ENCODE peak calls at places on chromosomes 16 and 17, in nine cellular contexts. One of them, this sample, is unnamed.

GRCh38 chr16:4059969-4060368 is 56.3 kb downstream of the ADCY9 start:
- DNase-seq in PC-3: no peak
- DNase-seq in endodermal cell: no peak
- DNase-seq in cardiac fibroblast: no peak
- DNase-seq in body of pancreas: no peak
- DNase-seq in fibroblast of lung: no peak
- DNase-seq in AG04450: no peak
- DNase-seq in IMR-90: no peak
- DNase-seq in AG10803: no peak
- DNase-seq in this sample: no peak

GRCh38 chr17:35541434-35541833 is 4.0 kb upstream of the SLFN12L start:
- DNase-seq in PC-3: no peak
- DNase-seq in endodermal cell: no peak
- DNase-seq in cardiac fibroblast: no peak
- DNase-seq in body of pancreas: no peak
- DNase-seq in fibroblast of lung: no peak
- DNase-seq in AG04450: no peak
- DNase-seq in IMR-90: no peak
- DNase-seq in AG10803: no peak
- DNase-seq in this sample: no peak

GRCh38 chr16:66152841-66153525 is 213.5 kb upstream of the CDH5 start:
- DNase-seq in PC-3: no peak
- DNase-seq in endodermal cell: no peak
- DNase-seq in cardiac fibroblast: peak
- DNase-seq in body of pancreas: no peak
- DNase-seq in fibroblast of lung: peak
- DNase-seq in AG04450: peak
- DNase-seq in IMR-90: peak
- DNase-seq in AG10803: peak
- DNase-seq in this sample: peak

GRCh38 chr16:12317121-12317810 is 340.7 kb downstream of the SNX29 start:
- DNase-seq in PC-3: no peak
- DNase-seq in endodermal cell: no peak
- DNase-seq in cardiac fibroblast: no peak
- DNase-seq in body of pancreas: no peak
- DNase-seq in fibroblast of lung: no peak
- DNase-seq in AG04450: no peak
- DNase-seq in IMR-90: no peak
- DNase-seq in AG10803: no peak
- DNase-seq in this sample: no peak

GRCh38 chr17:57584050-57584551 is 161.0 kb downstream of the CCDC182 start:
- DNase-seq in PC-3: no peak
- DNase-seq in endodermal cell: peak
- DNase-seq in cardiac fibroblast: no peak
- DNase-seq in body of pancreas: no peak
- DNase-seq in fibroblast of lung: no peak
- DNase-seq in AG04450: no peak
- DNase-seq in IMR-90: no peak
- DNase-seq in AG10803: peak
- DNase-seq in this sample: peak

GRCh38 chr16:83953796-83954576 is 946 bp downstream of the OSGIN1 start:
- DNase-seq in PC-3: peak
- DNase-seq in endodermal cell: peak
- DNase-seq in cardiac fibroblast: peak
- DNase-seq in body of pancreas: peak
- DNase-seq in fibroblast of lung: peak
- DNase-seq in AG04450: no peak
- DNase-seq in IMR-90: peak
- DNase-seq in AG10803: peak
- DNase-seq in this sample: peak

GRCh38 chr17:63578027-63578768 is 22.5 kb upstream of the TACO1 start:
- DNase-seq in PC-3: no peak
- DNase-seq in endodermal cell: peak
- DNase-seq in cardiac fibroblast: no peak
- DNase-seq in body of pancreas: no peak
- DNase-seq in fibroblast of lung: no peak
- DNase-seq in AG04450: no peak
- DNase-seq in IMR-90: no peak
- DNase-seq in AG10803: no peak
- DNase-seq in this sample: no peak

GRCh38 chr16:47492428-47493357 is 31.6 kb downstream of the PHKB start:
- DNase-seq in PC-3: no peak
- DNase-seq in endodermal cell: no peak
- DNase-seq in cardiac fibroblast: peak
- DNase-seq in body of pancreas: peak
- DNase-seq in fibroblast of lung: no peak
- DNase-seq in AG04450: no peak
- DNase-seq in IMR-90: peak
- DNase-seq in AG10803: peak
- DNase-seq in this sample: peak

GRCh38 chr16:87436225-87437172 is 44.4 kb downstream of the MAP1LC3B start:
- DNase-seq in PC-3: no peak
- DNase-seq in endodermal cell: no peak
- DNase-seq in cardiac fibroblast: peak
- DNase-seq in body of pancreas: no peak
- DNase-seq in fibroblast of lung: peak
- DNase-seq in AG04450: no peak
- DNase-seq in IMR-90: peak
- DNase-seq in AG10803: peak
- DNase-seq in this sample: peak

GRCh38 chr17:68614718-68615117 is 13.6 kb upstream of the FAM20A start:
- DNase-seq in PC-3: peak
- DNase-seq in endodermal cell: no peak
- DNase-seq in cardiac fibroblast: no peak
- DNase-seq in body of pancreas: no peak
- DNase-seq in fibroblast of lung: no peak
- DNase-seq in AG04450: no peak
- DNase-seq in IMR-90: no peak
- DNase-seq in AG10803: no peak
- DNase-seq in this sample: no peak

GRCh38 chr17:68612923-68613292 is 11.7 kb upstream of the FAM20A start:
- DNase-seq in PC-3: peak
- DNase-seq in endodermal cell: no peak
- DNase-seq in cardiac fibroblast: no peak
- DNase-seq in body of pancreas: no peak
- DNase-seq in fibroblast of lung: no peak
- DNase-seq in AG04450: no peak
- DNase-seq in IMR-90: no peak
- DNase-seq in AG10803: no peak
- DNase-seq in this sample: no peak

GRCh38 chr17:68612228-68612922 is 11.2 kb upstream of the FAM20A start:
- DNase-seq in PC-3: no peak
- DNase-seq in endodermal cell: no peak
- DNase-seq in cardiac fibroblast: no peak
- DNase-seq in body of pancreas: no peak
- DNase-seq in fibroblast of lung: no peak
- DNase-seq in AG04450: no peak
- DNase-seq in IMR-90: no peak
- DNase-seq in AG10803: no peak
- DNase-seq in this sample: peak

GRCh38 chr17:68611353-68612227 is 10.4 kb upstream of the FAM20A start:
- DNase-seq in PC-3: peak
- DNase-seq in endodermal cell: no peak
- DNase-seq in cardiac fibroblast: no peak
- DNase-seq in body of pancreas: no peak
- DNase-seq in fibroblast of lung: no peak
- DNase-seq in AG04450: no peak
- DNase-seq in IMR-90: no peak
- DNase-seq in AG10803: no peak
- DNase-seq in this sample: no peak

GRCh38 chr17:68613739-68614298 is 12.7 kb upstream of the FAM20A start:
- DNase-seq in PC-3: peak
- DNase-seq in endodermal cell: peak
- DNase-seq in cardiac fibroblast: peak
- DNase-seq in body of pancreas: no peak
- DNase-seq in fibroblast of lung: no peak
- DNase-seq in AG04450: no peak
- DNase-seq in IMR-90: no peak
- DNase-seq in AG10803: peak
- DNase-seq in this sample: peak
- TF ChIP-seq CTCF in PC-3: peak
- TF ChIP-seq CTCF in endodermal cell: peak
- TF ChIP-seq CTCF in cardiac fibroblast: peak
- TF ChIP-seq CTCF in body of pancreas: peak
- TF ChIP-seq CTCF in fibroblast of lung: peak
- TF ChIP-seq CTCF in AG04450: peak
- TF ChIP-seq CTCF in IMR-90: peak
- TF ChIP-seq CTCF in AG10803: peak
- TF ChIP-seq CTCF in this sample: peak

GRCh38 chr16:73063284-73063733 is 15.4 kb upstream of the ZFHX3 start:
- DNase-seq in PC-3: no peak
- DNase-seq in endodermal cell: peak
- DNase-seq in cardiac fibroblast: peak
- DNase-seq in body of pancreas: no peak
- DNase-seq in fibroblast of lung: peak
- DNase-seq in AG04450: no peak
- DNase-seq in IMR-90: no peak
- DNase-seq in AG10803: no peak
- DNase-seq in this sample: no peak
- H3K4me3 ChIP-seq in PC-3: no peak
- H3K4me3 ChIP-seq in endodermal cell: no peak
- H3K4me3 ChIP-seq in cardiac fibroblast: peak
- H3K4me3 ChIP-seq in body of pancreas: no peak
- H3K4me3 ChIP-seq in fibroblast of lung: peak
- H3K4me3 ChIP-seq in AG04450: peak
- H3K4me3 ChIP-seq in IMR-90: no peak
- H3K4me3 ChIP-seq in AG10803: peak
- H3K4me3 ChIP-seq in this sample: no peak

GRCh38 chr16:78988361-78988992 is 612.1 kb downstream of the MAF start:
- DNase-seq in PC-3: no peak
- DNase-seq in endodermal cell: peak
- DNase-seq in cardiac fibroblast: no peak
- DNase-seq in body of pancreas: no peak
- DNase-seq in fibroblast of lung: no peak
- DNase-seq in AG04450: no peak
- DNase-seq in IMR-90: no peak
- DNase-seq in AG10803: no peak
- DNase-seq in this sample: no peak
- TF ChIP-seq CTCF in PC-3: no peak
- TF ChIP-seq CTCF in endodermal cell: peak
- TF ChIP-seq CTCF in cardiac fibroblast: no peak
- TF ChIP-seq CTCF in body of pancreas: no peak
- TF ChIP-seq CTCF in fibroblast of lung: no peak
- TF ChIP-seq CTCF in AG04450: no peak
- TF ChIP-seq CTCF in IMR-90: no peak
- TF ChIP-seq CTCF in AG10803: no peak
- TF ChIP-seq CTCF in this sample: no peak

GRCh38 chr17:78934681-78935418 is 9.7 kb upstream of the TIMP2 start:
- DNase-seq in PC-3: no peak
- DNase-seq in endodermal cell: no peak
- DNase-seq in cardiac fibroblast: no peak
- DNase-seq in body of pancreas: no peak
- DNase-seq in fibroblast of lung: peak
- DNase-seq in AG04450: no peak
- DNase-seq in IMR-90: peak
- DNase-seq in AG10803: peak
- DNase-seq in this sample: no peak
- H3K4me3 ChIP-seq in PC-3: peak
- H3K4me3 ChIP-seq in endodermal cell: no peak
- H3K4me3 ChIP-seq in cardiac fibroblast: peak
- H3K4me3 ChIP-seq in body of pancreas: no peak
- H3K4me3 ChIP-seq in fibroblast of lung: peak
- H3K4me3 ChIP-seq in AG04450: peak
- H3K4me3 ChIP-seq in IMR-90: no peak
- H3K4me3 ChIP-seq in AG10803: peak
- H3K4me3 ChIP-seq in this sample: peak

DNA sequence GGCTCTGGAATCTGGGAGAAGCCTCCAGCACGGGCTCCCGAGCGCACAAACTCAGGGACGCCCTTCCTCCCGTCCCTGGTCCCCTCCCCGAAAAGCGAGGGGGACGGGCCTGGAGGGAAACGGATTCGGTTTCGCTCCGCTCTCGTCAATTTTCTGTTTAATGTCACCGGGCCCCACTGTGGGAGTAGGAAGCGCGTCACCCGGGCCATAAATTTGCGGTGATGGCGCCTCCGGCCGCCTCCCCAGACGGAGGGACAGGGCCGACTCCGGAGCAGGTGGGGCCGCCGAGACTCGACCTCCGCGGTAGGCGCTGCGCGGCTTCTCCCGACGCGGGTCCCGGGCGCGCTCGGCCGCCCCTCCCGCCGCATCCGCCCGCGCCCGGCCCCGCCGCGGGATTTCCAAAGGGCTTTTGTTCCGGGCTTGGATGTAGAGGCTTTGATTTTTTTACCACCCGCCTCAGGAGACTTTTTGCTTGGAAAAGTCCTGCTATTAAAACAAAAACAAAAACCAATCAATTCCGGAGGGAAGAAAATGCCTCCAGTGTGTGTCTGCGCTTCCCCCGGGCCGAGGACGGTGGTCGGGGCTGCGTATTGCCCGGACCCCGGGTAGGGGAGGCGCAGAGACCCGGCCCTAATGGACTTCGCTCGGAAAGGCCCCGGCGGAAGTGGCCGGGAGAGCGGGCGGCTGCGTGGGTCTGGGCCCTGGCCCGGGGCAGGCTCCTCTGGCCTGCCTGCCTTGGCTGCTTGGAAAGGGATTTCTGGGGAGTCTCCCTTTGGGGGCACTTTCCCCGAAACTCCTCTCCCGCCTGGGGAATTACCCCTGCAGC is 7.8 kb upstream of the BAHCC1 start:
- DNase-seq in PC-3: peak
- DNase-seq in endodermal cell: peak
- DNase-seq in cardiac fibroblast: peak
- DNase-seq in body of pancreas: peak
- DNase-seq in fibroblast of lung: peak
- DNase-seq in AG04450: no peak
- DNase-seq in IMR-90: peak
- DNase-seq in AG10803: peak
- DNase-seq in this sample: peak
- TF ChIP-seq CTCF in PC-3: no peak
- TF ChIP-seq CTCF in endodermal cell: no peak
- TF ChIP-seq CTCF in cardiac fibroblast: no peak
- TF ChIP-seq CTCF in body of pancreas: no peak
- TF ChIP-seq CTCF in fibroblast of lung: no peak
- TF ChIP-seq CTCF in AG04450: no peak
- TF ChIP-seq CTCF in IMR-90: no peak
- TF ChIP-seq CTCF in AG10803: no peak
- TF ChIP-seq CTCF in this sample: no peak

DNA sequence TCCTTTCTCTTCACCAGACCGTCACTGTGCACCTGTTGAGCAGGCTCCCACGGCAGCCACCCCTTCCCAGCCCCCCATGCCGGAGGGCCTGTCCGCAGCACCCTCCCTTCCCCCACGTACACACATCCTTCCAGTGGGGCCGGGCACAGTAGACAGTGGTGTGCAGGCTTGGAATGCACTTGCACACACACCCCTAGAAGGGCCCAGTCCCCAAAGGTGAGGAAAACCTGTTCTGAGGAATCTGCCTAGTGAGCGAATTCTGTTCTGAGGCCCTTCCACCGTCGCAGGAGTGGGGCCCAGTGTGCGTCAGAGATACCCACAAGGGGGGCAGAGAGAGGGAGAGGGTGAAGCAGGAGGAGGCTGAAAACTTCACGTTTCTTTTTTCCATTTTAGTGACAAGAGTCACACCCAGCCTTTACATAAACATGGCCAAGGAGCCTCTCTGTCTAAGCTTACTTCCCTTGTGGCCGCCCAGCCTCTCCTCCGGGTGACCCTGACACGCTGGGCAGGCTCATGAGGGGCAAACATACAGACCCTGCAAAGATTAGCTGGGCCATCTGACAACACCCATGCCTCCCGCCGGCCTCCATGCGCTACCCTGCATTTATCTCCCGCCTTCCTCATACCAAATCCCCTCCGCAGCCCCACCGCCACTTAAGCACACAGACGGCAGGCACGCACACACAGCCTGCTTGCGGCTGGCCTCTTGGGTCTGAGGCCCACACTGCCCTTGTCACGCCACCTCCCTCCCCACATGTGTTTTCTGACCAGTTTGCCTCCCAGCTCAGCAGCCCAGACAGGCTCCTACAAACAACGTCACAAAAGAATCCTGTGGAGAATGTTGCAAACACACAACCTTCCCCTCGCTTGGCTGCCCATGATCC is 1.8 kb downstream of the ZBTB4 start:
- DNase-seq in PC-3: peak
- DNase-seq in endodermal cell: peak
- DNase-seq in cardiac fibroblast: peak
- DNase-seq in body of pancreas: peak
- DNase-seq in fibroblast of lung: peak
- DNase-seq in AG04450: peak
- DNase-seq in IMR-90: peak
- DNase-seq in AG10803: peak
- DNase-seq in this sample: peak
- H3K4me3 ChIP-seq in PC-3: peak
- H3K4me3 ChIP-seq in endodermal cell: peak
- H3K4me3 ChIP-seq in cardiac fibroblast: peak
- H3K4me3 ChIP-seq in body of pancreas: no peak
- H3K4me3 ChIP-seq in fibroblast of lung: peak
- H3K4me3 ChIP-seq in AG04450: peak
- H3K4me3 ChIP-seq in IMR-90: peak
- H3K4me3 ChIP-seq in AG10803: peak
- H3K4me3 ChIP-seq in this sample: peak

This sample was measured in fibroblast of mammary gland.